ENCODE peak calls at places on chromosome 2, in ten cellular contexts. T is left ventricle myocardium inferior; S is upper lobe of right lung; P is pancreas; Z is left colon; Q is stimulated activated CD4-positive, alpha-beta T cell treated with anti-CD3 and anti-CD28 coated beads, Interleukin-1b, Interleukin-23, amount 100 ng/mL, for 24 hours; J is activated CD4-positive, CD25-positive, alpha-beta regulatory T cell; B is skeletal muscle cell; R is activated CD4-positive, alpha-beta T cell treated with anti-CD3 and anti-CD28 coated beads, Interleukin-2, amount 50 U/mL, for 24 hours; I is cerebellar cortex. O is an unnamed sample.

GRCh38 chr2:12514631-12515437 is 201.9 kb upstream of the TRIB2 start:
- DNase-seq in T (no peak), S (no peak), P (no peak), Z (no peak), Q (no peak), J (no peak), B (no peak), R (no peak), I (no peak), O (no peak)

GRCh38 chr2:40955635-40956034 is 503.7 kb upstream of the SLC8A1 start:
- DNase-seq in T (no peak), S (no peak), P (no peak), Z (no peak), Q (no peak), J (no peak), B (no peak), R (no peak), I (no peak), O (no peak)

GRCh38 chr2:105962221-105962620 is 217.5 kb downstream of the NCK2 start:
- DNase-seq in T (no peak), S (no peak), P (no peak), Z (no peak), Q (no peak), J (no peak), B (no peak), R (no peak), I (no peak), O (no peak)

GRCh38 chr2:221449406-221449805 is 122.7 kb downstream of the EPHA4 start:
- DNase-seq in T (no peak), S (no peak), P (no peak), Z (no peak), Q (no peak), J (no peak), B (no peak), R (no peak), I (no peak), O (no peak)

GRCh38 chr2:72828840-72829507 is 3.1 kb upstream of the EXOC6B start:
- DNase-seq in T (no peak), S (no peak), P (no peak), Z (no peak), Q (no peak), J (no peak), B (no peak), R (no peak), I (no peak), O (no peak)

GRCh38 chr2:3034396-3034795 is 343.2 kb downstream of the EIPR1 start:
- DNase-seq in T (no peak), S (no peak), P (no peak), Z (no peak), Q (no peak), J (no peak), B (no peak), R (no peak), I (no peak), O (no peak)

GRCh38 chr2:221106241-221106640 is 465.9 kb downstream of the EPHA4 start:
- DNase-seq in T (no peak), S (no peak), P (no peak), Z (no peak), Q (no peak), J (no peak), B (no peak), R (no peak), I (no peak), O (no peak)

GRCh38 chr2:9814129-9814868 is 29.0 kb upstream of the TAF1B start:
- DNase-seq in T (no peak), S (no peak), P (no peak), Z (no peak), Q (no peak), J (no peak), B (no peak), R (no peak), I (no peak), O (no peak)

GRCh38 chr2:63484481-63484880 is 103.8 kb downstream of the WDPCP start:
- DNase-seq in T (no peak), S (no peak), P (no peak), Z (no peak), Q (no peak), J (no peak), B (no peak), R (no peak), I (no peak), O (no peak)

GRCh38 chr2:85157345-85157744 is 24.2 kb downstream of the TCF7L1 start:
- DNase-seq in T (no peak), S (no peak), P (no peak), Z (no peak), Q (no peak), J (no peak), B (no peak), R (no peak), I (no peak), O (no peak)

GRCh38 chr2:164388511-164388910 is 232.8 kb downstream of the GRB14 start:
- DNase-seq in T (no peak), S (no peak), P (no peak), Z (no peak), Q (no peak), J (no peak), B (peak), R (no peak), I (no peak), O (no peak)

GRCh38 chr2:157067562-157067961 is 189.9 kb upstream of the GALNT5 start:
- DNase-seq in T (no peak), S (no peak), P (no peak), Z (no peak), Q (no peak), J (no peak), B (no peak), R (no peak), I (no peak), O (no peak)

GRCh38 chr2:3643371-3644245 is 14.4 kb upstream of the ALLC start:
- DNase-seq in T (no peak), S (peak), P (no peak), Z (no peak), Q (no peak), J (no peak), B (no peak), R (no peak), I (no peak), O (no peak)

GRCh38 chr2:39024833-39025232 is 96.0 kb downstream of the SOS1 start:
- DNase-seq in T (no peak), S (no peak), P (no peak), Z (no peak), Q (no peak), J (no peak), B (no peak), R (no peak), I (no peak), O (no peak)

GRCh38 chr2:187548658-187549057 is 5.6 kb downstream of the TFPI start:
- DNase-seq in T (no peak), S (no peak), P (no peak), Z (no peak), Q (no peak), J (no peak), B (no peak), R (no peak), I (no peak), O (no peak)

O was measured in prostate gland.